ENCODE peak calls at places on chromosome 13, in five cellular contexts. W is A549, H is astrocyte, O is cardiac fibroblast, G is sigmoid colon. Z is an unnamed sample.

GRCh38 chr13:99448586-99448985 is 52.7 kb upstream of the TM9SF2 start:
- DNase-seq in O (no peak), G (no peak), H (no peak), W (no peak), Z (no peak)

GRCh38 chr13:110242615-110243014 is 64.3 kb downstream of the COL4A1 start:
- DNase-seq in G (no peak), H (no peak), W (no peak), O (no peak), Z (no peak)

GRCh38 chr13:43584711-43585110 is 202.1 kb downstream of the ENOX1 start:
- DNase-seq in G (no peak), O (no peak), H (no peak), W (no peak), Z (no peak)

GRCh38 chr13:47133024-47133445 is 236.2 kb upstream of the HTR2A start:
- DNase-seq in W (no peak), H (peak; percentile 25), G (no peak), O (no peak), Z (no peak)

GRCh38 chr13:50141660-50142010 is 126.4 kb downstream of the KCNRG start:
- DNase-seq in W (no peak), H (no peak), G (no peak), O (no peak), Z (no peak)

GRCh38 chr13:98965325-98965724 is 12.5 kb downstream of the DOCK9 start:
- DNase-seq in H (no peak), G (no peak), W (no peak), O (no peak), Z (no peak)

GRCh38 chr13:46354143-46355087 is 32.6 kb downstream of the RUBCNL start:
- DNase-seq in O (peak; percentile 85), W (peak; percentile 78), H (peak; percentile 97), G (no peak), Z (no peak)

GRCh38 chr13:79775830-79776229 is 294.9 kb downstream of the NDFIP2 start:
- DNase-seq in H (peak; percentile 72), W (peak; percentile 63), G (no peak), O (peak; percentile 88), Z (no peak)

GRCh38 chr13:111115051-111115840 is at the start of gene ARHGEF7:
- DNase-seq in W (no peak), H (no peak), G (no peak), O (no peak), Z (no peak)

GRCh38 chr13:77033717-77034302 is 6.9 kb upstream of the FBXL3 start:
- DNase-seq in W (no peak), O (no peak), G (no peak), H (no peak), Z (no peak)

GRCh38 chr13:34356686-34357434 is 538.9 kb downstream of the RFC3 start:
- DNase-seq in O (no peak), W (no peak), G (no peak), H (no peak), Z (no peak)

GRCh38 chr13:48653074-48654054 is at the start of gene CYSLTR2:
- DNase-seq in G (no peak), O (peak; percentile 77), H (peak; percentile 56), W (peak; percentile 2), Z (no peak)

GRCh38 chr13:75362026-75362425 is 119.9 kb downstream of the TBC1D4 start:
- DNase-seq in H (no peak), W (no peak), G (no peak), O (no peak), Z (no peak)

GRCh38 chr13:110714798-110715394 is 1.4 kb downstream of the ING1 start:
- DNase-seq in W (no peak), H (no peak), O (peak; percentile 63), G (peak; percentile 86), Z (peak; percentile 31)

GRCh38 chr13:84279166-84279565 is 396.9 kb upstream of the SLITRK1 start:
- DNase-seq in O (no peak), G (no peak), H (peak; percentile 35), W (no peak), Z (no peak)

GRCh38 chr13:94495806-94496205 is 16.3 kb upstream of the DCT start:
- DNase-seq in H (no peak), O (no peak), G (no peak), W (no peak), Z (no peak)

GRCh38 chr13:61700663-61701062 is 285.0 kb upstream of the PCDH20 start:
- DNase-seq in O (no peak), H (no peak), W (no peak), G (no peak), Z (no peak)

GRCh38 chr13:94658926-94659649 is 53.3 kb downstream of the SOX21 start:
- DNase-seq in O (no peak), G (no peak), H (no peak), W (peak; percentile 9), Z (no peak)

GRCh38 chr13:46385946-46386345 is 1.1 kb downstream of the RUBCNL start:
- DNase-seq in O (no peak), W (no peak), H (no peak), G (no peak), Z (no peak)

GRCh38 chr13:53023246-53023645 is 5.4 kb upstream of the OLFM4 start:
- DNase-seq in G (no peak), H (no peak), W (no peak), O (no peak), Z (no peak)

GRCh38 chr13:85379433-85379832 is 419.8 kb downstream of the SLITRK6 start:
- DNase-seq in O (no peak), W (no peak), H (no peak), G (no peak), Z (no peak)

GRCh38 chr13:35279500-35279899 is 197.0 kb downstream of the MAB21L1 start:
- DNase-seq in W (no peak), O (no peak), G (no peak), H (no peak), Z (no peak)

GRCh38 chr13:98394820-98395510 is 181.9 kb downstream of the STK24 start:
- DNase-seq in W (no peak), O (no peak), H (no peak), G (no peak), Z (no peak)

GRCh38 chr13:20198781-20199180 is 6.0 kb upstream of the GJB2 start:
- DNase-seq in W (no peak), H (peak; percentile 84), O (no peak), G (no peak), Z (no peak)

GRCh38 chr13:75738841-75739240 is 102.7 kb downstream of the LMO7 start:
- DNase-seq in H (no peak), G (no peak), W (no peak), O (no peak), Z (no peak)

GRCh38 chr13:99657848-99658265 is 156.6 kb downstream of the TM9SF2 start:
- DNase-seq in O (peak; percentile 31), W (peak; percentile 48), H (peak; percentile 31), G (no peak), Z (no peak)

GRCh38 chr13:80547885-80548284 is 207.0 kb upstream of the SPRY2 start:
- DNase-seq in O (peak; percentile 83), W (no peak), G (no peak), H (no peak), Z (no peak)

GRCh38 chr13:49859568-49859967 is 67.1 kb upstream of the KPNA3 start:
- DNase-seq in O (peak; percentile 83), G (no peak), H (peak; percentile 96), W (peak; percentile 85), Z (no peak)

GRCh38 chr13:26502826-26503225 is 54.7 kb upstream of the WASF3 start:
- DNase-seq in H (peak; percentile 31), G (peak; percentile 80), O (peak; percentile 67), W (no peak), Z (no peak)
- TF ChIP-seq CTCF in H (peak; percentile 8), G (no peak), O (peak; percentile 37), W (no peak), Z (no peak)

DNA sequence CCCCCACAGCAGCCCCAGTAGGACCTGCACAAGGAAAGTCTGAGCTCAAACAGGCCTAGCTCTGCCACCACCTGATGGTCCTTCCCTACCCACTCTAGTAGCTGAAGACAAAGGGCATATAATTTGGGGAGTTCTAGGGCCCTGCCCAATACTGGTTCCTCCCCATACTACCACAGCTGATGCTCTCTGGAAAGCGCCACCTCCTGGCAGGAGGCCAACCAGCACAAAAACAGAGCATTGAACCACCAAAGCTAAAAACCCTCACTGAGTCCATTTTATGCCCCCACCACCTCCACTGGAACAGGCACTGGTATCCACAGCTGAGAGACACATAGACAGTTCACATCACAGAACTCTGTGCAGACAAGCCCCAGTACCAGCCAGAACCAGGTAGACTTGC is 1276.8 kb downstream of the OLFM4 start:
- DNase-seq in H (no peak), O (no peak), G (no peak), W (no peak), Z (no peak)
- TF ChIP-seq CTCF in H (no peak), O (no peak), G (no peak), W (no peak), Z (no peak)

GRCh38 chr13:30234763-30235162 is 72.6 kb downstream of the KATNAL1 start:
- DNase-seq in H (peak; percentile 28), W (no peak), G (no peak), O (peak; percentile 62), Z (no peak)
- TF ChIP-seq CTCF in H (no peak), W (no peak), G (no peak), O (no peak), Z (no peak)

GRCh38 chr13:108609353-108609752 is 20.1 kb upstream of the MYO16 start:
- DNase-seq in G (no peak), W (peak; percentile 31), H (peak; percentile 4), O (peak; percentile 19), Z (no peak)
- TF ChIP-seq CTCF in G (no peak), W (peak; percentile 49), H (peak; percentile 34), O (peak; percentile 30), Z (no peak)

GRCh38 chr13:29369060-29369743 is 226.3 kb downstream of the SLC7A1 start:
- DNase-seq in O (peak; percentile 50), H (peak; percentile 16), G (no peak), W (peak; percentile 35), Z (no peak)
- TF ChIP-seq CTCF in O (peak; percentile 51), H (peak; percentile 70), G (no peak), W (peak; percentile 50), Z (no peak)

GRCh38 chr13:42329239-42329638 is 57.3 kb downstream of the AKAP11 start:
- DNase-seq in O (no peak), H (no peak), G (no peak), W (no peak), Z (no peak)

GRCh38 chr13:42330991-42331390 is 59.0 kb downstream of the AKAP11 start:
- DNase-seq in G (no peak), O (no peak), W (no peak), H (no peak), Z (no peak)

GRCh38 chr13:42333613-42334328 is 61.8 kb downstream of the AKAP11 start:
- DNase-seq in O (peak; percentile 71), W (peak; percentile 41), G (no peak), H (peak; percentile 10), Z (no peak)

GRCh38 chr13:42337808-42338600 is 66.1 kb downstream of the AKAP11 start:
- DNase-seq in H (no peak), O (peak; percentile 11), W (no peak), G (no peak), Z (no peak)

GRCh38 chr13:42334329-42334706 is 62.4 kb downstream of the AKAP11 start:
- DNase-seq in G (no peak), H (no peak), O (no peak), W (no peak), Z (no peak)
- TF ChIP-seq CTCF in G (no peak), H (no peak), O (no peak), W (no peak), Z (no peak)